ENCODE peak calls at places on chromosomes 3 and 15, in eight cellular contexts. R is BJ; Y is NCI-H1436; L is T-cell; T is activated CD8-positive, alpha-beta T cell treated with anti-CD3 and anti-CD28 coated beads, Interleukin-2, amount 10 ng/mL, durations not matched to agents 7 days and 5 days; U is left cardiac atrium; C is C1 segment of cervical spinal cord; P is mesothelial cell of epicardium. Q is an unnamed sample.

GRCh38 chr15:61137139-61137792 is 91.8 kb downstream of the RORA start:
- DNase-seq in Y (no peak), U (no peak), R (no peak), P (no peak), T (no peak), C (no peak), L (no peak), Q (no peak)

GRCh38 chr15:75029378-75030022 is 6.1 kb downstream of the PPCDC start:
- DNase-seq in P (peak; percentile 96), Y (peak; percentile 69), R (no peak), T (peak; percentile 91), C (peak; percentile 83), U (peak; percentile 95), L (peak; percentile 71), Q (peak; percentile 93)

GRCh38 chr15:99016680-99017321 is 9.2 kb upstream of the PGPEP1L start:
- DNase-seq in U (no peak), P (no peak), R (peak; percentile 66), C (no peak), L (no peak), Y (no peak), T (no peak), Q (no peak)

GRCh38 chr3:46960081-46960701 is 16.4 kb downstream of the CCDC12 start:
- DNase-seq in P (no peak), L (no peak), Y (no peak), C (no peak), U (peak; percentile 22), T (no peak), R (no peak), Q (no peak)

GRCh38 chr3:51568041-51568440 is 29.5 kb downstream of the RAD54L2 start:
- DNase-seq in T (no peak), Y (no peak), R (no peak), U (no peak), C (no peak), L (no peak), P (no peak), Q (no peak)

GRCh38 chr3:101253429-101253828 is 66.9 kb downstream of the IMPG2 start:
- DNase-seq in Y (no peak), L (no peak), C (no peak), P (no peak), R (no peak), T (no peak), U (no peak), Q (no peak)

GRCh38 chr15:45307230-45307924 is 55.3 kb downstream of the SLC28A2 start:
- DNase-seq in C (no peak), P (no peak), R (peak; percentile 17), L (no peak), Y (peak; percentile 12), U (no peak), T (no peak), Q (peak; percentile 3)

GRCh38 chr3:44339181-44339741 is 695 bp downstream of the TCAIM start:
- DNase-seq in C (no peak), P (no peak), L (no peak), U (no peak), Y (no peak), R (no peak), T (no peak), Q (no peak)

GRCh38 chr3:114758828-114759709 is 388.0 kb downstream of the ZBTB20 start:
- DNase-seq in T (no peak), Y (no peak), U (peak; percentile 24), C (no peak), L (no peak), R (no peak), P (no peak), Q (no peak)

GRCh38 chr15:100781061-100781960 is 98.3 kb upstream of the ALDH1A3 start:
- DNase-seq in T (peak; percentile 12), R (no peak), P (peak; percentile 29), U (no peak), Y (no peak), C (no peak), L (no peak), Q (no peak)

GRCh38 chr15:66824374-66824773 is 122.3 kb downstream of the SMAD6 start:
- DNase-seq in Y (no peak), U (no peak), R (no peak), P (no peak), T (no peak), C (no peak), L (no peak), Q (no peak)

GRCh38 chr3:197926418-197926817 is 23.6 kb upstream of the RPL35A start:
- DNase-seq in C (no peak), T (no peak), L (no peak), Y (no peak), P (no peak), R (no peak), U (no peak), Q (no peak)

GRCh38 chr15:49560045-49560444 is 60.6 kb downstream of the FAM227B start:
- DNase-seq in L (no peak), T (no peak), R (no peak), P (no peak), Y (no peak), C (no peak), U (no peak), Q (no peak)

GRCh38 chr3:18079739-18080138 is 337.3 kb upstream of the TBC1D5 start:
- DNase-seq in U (no peak), C (no peak), R (no peak), T (no peak), Y (no peak), P (no peak), L (no peak), Q (no peak)

GRCh38 chr3:109114746-109115145 is 3.2 kb downstream of the MORC1 start:
- DNase-seq in U (no peak), P (no peak), L (no peak), C (no peak), R (no peak), T (no peak), Y (no peak), Q (no peak)

GRCh38 chr3:43288850-43289249 is 2.5 kb downstream of the SNRK start:
- DNase-seq in T (no peak), L (no peak), U (no peak), R (no peak), C (no peak), P (no peak), Y (no peak), Q (no peak)

GRCh38 chr3:126126292-126126691 is 42.4 kb upstream of the SLC41A3 start:
- DNase-seq in L (no peak), T (no peak), U (peak; percentile 7), C (no peak), R (no peak), P (peak; percentile 34), Y (no peak), Q (no peak)

GRCh38 chr15:37900286-37901221 is 33.9 kb upstream of the TMCO5A start:
- DNase-seq in R (no peak), C (no peak), T (no peak), Y (no peak), P (no peak), U (no peak), L (no peak), Q (no peak)

GRCh38 chr3:40765884-40766283 is 241.1 kb downstream of the ZNF621 start:
- DNase-seq in P (no peak), C (no peak), R (no peak), U (no peak), Y (no peak), T (no peak), L (no peak), Q (no peak)

GRCh38 chr3:76998555-76998954 is 41.3 kb upstream of the ROBO2 start:
- DNase-seq in U (no peak), C (no peak), L (no peak), T (no peak), R (no peak), Y (no peak), P (no peak), Q (no peak)

GRCh38 chr15:63497642-63498100 is 6.7 kb upstream of the USP3 start:
- DNase-seq in C (no peak), U (peak; percentile 45), R (no peak), Y (no peak), L (peak; percentile 79), T (peak; percentile 77), P (no peak), Q (peak; percentile 72)

GRCh38 chr3:77186728-77187127 is 146.8 kb downstream of the ROBO2 start:
- DNase-seq in Y (no peak), R (no peak), P (no peak), C (no peak), U (no peak), L (no peak), T (no peak), Q (no peak)

GRCh38 chr3:53941174-53941573 is 49.5 kb upstream of the SELENOK start:
- DNase-seq in C (no peak), U (no peak), P (no peak), L (no peak), T (no peak), Y (no peak), R (no peak), Q (no peak)

GRCh38 chr3:48997714-48998637 is 7.9 kb downstream of the P4HTM start:
- DNase-seq in R (no peak), C (no peak), T (no peak), P (no peak), U (no peak), L (no peak), Y (peak; percentile 25), Q (no peak)

GRCh38 chr3:98326945-98327344 is 26.7 kb upstream of the OR5K4 start:
- DNase-seq in R (no peak), P (no peak), Y (no peak), T (no peak), U (no peak), C (no peak), L (no peak), Q (no peak)

GRCh38 chr15:22811640-22812039 is 25.2 kb downstream of the NIPA1 start:
- DNase-seq in P (no peak), C (peak; percentile 45), T (no peak), L (no peak), U (no peak), R (no peak), Y (no peak), Q (no peak)

GRCh38 chr3:8503871-8504610 is 2.4 kb downstream of the LMCD1 start:
- DNase-seq in L (no peak), U (no peak), T (no peak), C (no peak), Y (no peak), P (no peak), R (no peak), Q (no peak)

GRCh38 chr3:38297947-38298711 is 16.0 kb downstream of the SLC22A14 start:
- DNase-seq in T (no peak), P (no peak), Y (no peak), C (no peak), R (no peak), L (no peak), U (no peak), Q (no peak)

GRCh38 chr3:139630532-139630931 is 47.2 kb downstream of the NMNAT3 start:
- DNase-seq in R (no peak), C (no peak), T (no peak), L (no peak), P (no peak), Y (no peak), U (no peak), Q (no peak)

GRCh38 chr3:52084954-52085730 is 28.8 kb upstream of the DUSP7 start:
- DNase-seq in C (no peak), U (peak; percentile 25), P (no peak), R (no peak), L (no peak), Y (no peak), T (no peak), Q (no peak)

GRCh38 chr3:13268120-13268519 is 152.0 kb downstream of the NUP210 start:
- DNase-seq in L (no peak), P (no peak), C (no peak), Y (no peak), T (no peak), U (no peak), R (no peak), Q (no peak)

GRCh38 chr3:100880072-100880471 is 113.1 kb downstream of the ABI3BP start:
- DNase-seq in C (no peak), Y (no peak), P (no peak), U (peak; percentile 50), R (no peak), L (no peak), T (no peak), Q (no peak)

GRCh38 chr3:197135212-197135611 is 105.6 kb upstream of the MELTF start:
- DNase-seq in Y (no peak), R (no peak), L (no peak), P (no peak), C (no peak), T (no peak), U (no peak), Q (no peak)